ENCODE peak calls at places on chromosomes 5 and 9, in four cellular contexts. H is IMR-90, P is GM12878, R is body of pancreas. M is an unnamed sample.

GRCh38 chr9:134456740-134457315 is 130.6 kb downstream of the RXRA start:
- ATAC-seq in H (no peak), P (no peak), R (peak; percentile 8), M (peak; percentile 5)

GRCh38 chr9:114291064-114291474 is 31.8 kb upstream of the ORM1 start:
- ATAC-seq in H (peak; percentile 75), P (peak; percentile 87), R (peak; percentile 62), M (peak; percentile 57)

GRCh38 chr9:109408759-109409462 is 88.1 kb upstream of the EPB41L4B start:
- ATAC-seq in H (no peak), P (no peak), R (no peak), M (no peak)

GRCh38 chr5:1479581-1480188 is 34.4 kb upstream of the SLC6A3 start:
- ATAC-seq in H (peak; percentile 55), P (peak; percentile 35), R (peak; percentile 18), M (peak; percentile 62)

GRCh38 chr5:32961066-32961429 is 249.9 kb downstream of the NPR3 start:
- ATAC-seq in H (no peak), P (no peak), R (no peak), M (no peak)

GRCh38 chr5:16378762-16379161 is 86.8 kb downstream of the ZNF622 start:
- ATAC-seq in H (no peak), P (no peak), R (peak; percentile 99), M (no peak)

GRCh38 chr9:88681434-88681833 is 146.5 kb downstream of the NXNL2 start:
- ATAC-seq in H (no peak), P (no peak), R (no peak), M (no peak)

GRCh38 chr9:88312070-88312469 is 76.2 kb upstream of the SPIN1 start:
- ATAC-seq in H (no peak), P (no peak), R (no peak), M (no peak)

GRCh38 chr5:138011991-138012390 is 20.9 kb downstream of the FAM13B start:
- ATAC-seq in H (no peak), P (no peak), R (no peak), M (no peak)

GRCh38 chr9:136567651-136568287 is 21.9 kb upstream of the NOTCH1 start:
- ATAC-seq in H (peak; percentile 86), P (no peak), R (peak; percentile 76), M (peak; percentile 80)

GRCh38 chr9:136965771-136966484 is 11.4 kb upstream of the PTGDS start:
- ATAC-seq in H (no peak), P (peak; percentile 78), R (no peak), M (no peak)

GRCh38 chr9:136769710-136770191 is 5.4 kb upstream of the LCN15 start:
- ATAC-seq in H (peak; percentile 80), P (peak; percentile 41), R (peak; percentile 77), M (no peak)

GRCh38 chr5:154146409-154146808 is 44.1 kb upstream of the GALNT10 start:
- ATAC-seq in H (no peak), P (no peak), R (no peak), M (no peak)

GRCh38 chr5:97560176-97560993 is 377.3 kb upstream of the RIOK2 start:
- ATAC-seq in H (no peak), P (no peak), R (no peak), M (no peak)

GRCh38 chr5:57346336-57346735 is 136.3 kb downstream of the ACTBL2 start:
- ATAC-seq in H (no peak), P (no peak), R (no peak), M (no peak)
- H3K4me3 ChIP-seq in H (no peak overlapping the region), P (no peak overlapping the region), R (no peak overlapping the region), M (no peak overlapping the region)

GRCh38 chr9:127516835-127517607 is 65.7 kb downstream of the LRSAM1 start:
- ATAC-seq in H (no peak), P (no peak), R (no peak), M (no peak)
- TF ChIP-seq POLR2A in H (no peak), P (no peak), R (no peak), M (no peak)

GRCh38 chr5:74864823-74865222 is 1.4 kb downstream of the FAM169A start:
- ATAC-seq in H (no peak), P (no peak), R (no peak), M (no peak)

GRCh38 chr5:74862221-74862620 is 4.0 kb downstream of the FAM169A start:
- ATAC-seq in H (no peak), P (peak; percentile 4), R (no peak), M (no peak)

GRCh38 chr5:74865799-74866652 is at the start of gene FAM169A:
- ATAC-seq in H (peak; percentile 91), P (peak; percentile 55), R (peak; percentile 78), M (peak; percentile 68)

GRCh38 chr5:74865293-74865798 is 841 bp downstream of the FAM169A start:
- ATAC-seq in H (no peak), P (no peak), R (peak; percentile 2), M (no peak)

DNA sequence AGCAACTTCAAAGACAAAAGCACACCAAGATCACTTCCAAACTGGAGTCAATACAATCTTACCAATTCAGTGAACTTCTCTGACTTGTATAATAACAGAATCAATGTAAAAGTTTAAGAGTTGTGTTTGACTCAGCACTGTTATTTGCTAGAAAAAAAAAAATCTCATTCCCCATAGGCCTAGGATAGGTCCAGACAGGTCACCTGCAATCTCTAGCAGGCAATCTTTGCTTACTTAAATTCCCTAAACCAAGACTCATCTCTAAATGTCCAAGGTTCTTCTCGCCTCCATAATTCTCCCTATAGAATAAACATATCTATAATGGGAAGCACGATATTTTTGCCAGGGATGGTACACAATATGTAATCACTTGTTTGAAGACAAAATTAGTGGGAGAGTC is 2.5 kb downstream of the FAM169A start:
- ATAC-seq in H (no peak), P (no peak), R (no peak), M (no peak)
- H3K4me3 ChIP-seq in H (no peak overlapping the region), P (no peak overlapping the region), R (no peak overlapping the region), M (no peak overlapping the region)

DNA sequence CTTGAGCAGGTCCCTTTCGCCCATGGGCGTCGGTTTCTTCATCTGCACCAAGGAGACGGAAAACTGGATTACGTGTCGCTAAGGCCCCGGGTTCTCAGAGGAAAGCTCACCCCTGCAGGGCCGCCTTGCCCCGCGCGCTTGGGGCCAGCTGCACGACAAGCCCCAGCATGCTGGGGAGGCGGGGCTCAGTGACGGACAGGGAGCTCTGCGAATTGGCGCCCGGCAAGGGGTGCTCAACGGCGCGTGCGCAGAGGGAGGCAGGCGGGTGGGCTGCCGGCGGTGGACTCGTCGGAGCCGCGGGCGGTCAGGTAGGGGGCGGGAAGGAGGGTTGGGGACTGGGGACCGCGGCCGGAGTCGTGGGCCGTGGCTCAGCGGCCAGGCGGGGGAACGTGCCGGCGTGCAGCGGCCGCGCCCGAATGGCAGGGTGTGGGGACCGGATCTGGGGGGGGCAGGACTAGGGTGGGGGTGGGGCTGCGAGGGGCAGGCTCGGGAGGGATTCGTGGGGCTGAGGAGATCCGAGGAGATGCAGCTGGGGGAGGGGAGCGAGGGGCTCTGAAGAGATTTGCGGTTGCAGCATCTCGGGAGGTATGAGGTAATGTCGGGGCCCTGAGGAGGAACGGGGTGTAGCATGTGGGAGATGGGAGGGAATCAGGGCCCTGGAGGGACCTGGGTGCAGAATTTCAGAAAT is at the start of gene TRIM32:
- ATAC-seq in H (peak; percentile 96), P (peak; percentile 96), R (peak; percentile 97), M (peak; percentile 98)
- TF ChIP-seq POLR2A in H (peak; percentile 35), P (peak; percentile 88), R (peak; percentile 48), M (no peak)

GRCh38 chr9:12859704-12860251 is 85.0 kb downstream of the LURAP1L start:
- ATAC-seq in H (peak; percentile 73), P (no peak), R (peak; percentile 34), M (no peak)
- H3K4me3 ChIP-seq in H (peak overlapping the region; percentile 39), P (no peak overlapping the region), R (no peak overlapping the region), M (no peak overlapping the region)

DNA sequence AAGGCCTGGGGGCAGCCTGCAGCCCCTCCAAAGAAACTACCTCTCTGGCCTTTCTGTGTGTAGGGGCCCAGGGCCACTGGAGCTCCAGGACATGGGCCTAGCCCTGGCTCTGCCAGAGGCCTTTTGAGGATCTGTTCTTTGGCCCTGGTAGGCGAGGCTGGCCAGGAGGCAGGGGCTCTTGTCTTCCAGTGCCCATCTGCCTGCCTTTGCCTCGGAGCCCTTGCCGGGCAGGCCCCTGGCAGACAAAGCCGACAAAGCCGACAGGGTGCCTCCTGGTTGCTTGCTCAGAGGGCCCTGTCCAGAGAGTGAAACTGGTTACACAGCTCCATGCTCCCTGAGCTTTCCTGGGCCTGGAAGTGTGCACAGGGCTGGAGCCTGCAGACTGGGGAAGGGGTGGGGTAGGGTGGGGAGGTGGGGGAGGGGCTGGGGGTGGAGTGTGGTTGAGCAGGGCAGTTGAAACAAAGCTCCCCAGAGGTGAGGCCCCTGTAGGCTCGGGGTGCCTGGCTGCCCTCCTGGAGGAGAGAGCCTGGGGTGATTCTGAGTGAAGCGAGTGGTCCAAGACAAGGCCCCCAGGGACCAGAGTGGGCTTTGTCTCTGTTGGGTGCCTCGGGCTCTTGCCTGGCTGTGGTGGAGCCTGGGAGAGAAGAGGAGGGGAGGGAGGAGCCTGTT is 29.3 kb downstream of the PTPA start:
- ATAC-seq in H (peak; percentile 7), P (peak; percentile 26), R (peak; percentile 10), M (no peak)
- TF ChIP-seq POLR2A in H (no peak), P (peak; percentile 47), R (no peak), M (no peak)

DNA sequence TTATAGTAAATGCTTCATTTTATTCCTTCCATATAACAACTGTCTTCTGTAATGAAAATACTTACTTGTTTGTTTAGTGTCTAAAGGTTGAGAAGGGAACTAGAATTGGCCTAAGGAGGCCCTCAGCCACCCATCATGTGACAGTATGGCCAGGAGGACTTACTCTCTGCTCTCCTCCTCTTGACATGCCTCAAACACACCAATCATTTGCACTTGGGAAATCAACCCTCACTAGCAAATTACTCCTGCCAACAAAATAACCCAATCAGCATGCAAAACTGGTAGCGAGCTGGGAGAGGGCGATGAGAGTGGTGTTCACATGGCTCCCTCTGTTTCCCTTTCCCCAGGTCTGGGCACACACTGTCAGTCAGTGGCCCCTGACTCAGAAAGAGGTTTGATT is 58.6 kb upstream of the MEF2C start:
- ATAC-seq in H (no peak), P (no peak), R (no peak), M (no peak)
- H3K4me3 ChIP-seq in H (no peak overlapping the region), P (no peak overlapping the region), R (no peak overlapping the region), M (no peak overlapping the region)

M was measured in gastroesophageal sphincter.